ENCODE peak calls at places on chromosomes 1 and 21, in four cellular contexts. I, G, Q and U are unnamed samples.

GRCh38 chr1:75632350-75632949 is 21.5 kb upstream of the SLC44A5 start:
- DNase-seq in I (no peak), G (no peak), Q (no peak), U (peak; percentile 27)

GRCh38 chr1:242467556-242468145 is 56.8 kb downstream of the PLD5 start:
- DNase-seq in I (peak; percentile 9), G (no peak), Q (peak; percentile 69), U (peak; percentile 46)

GRCh38 chr1:165678509-165678908 is 19.9 kb downstream of the ALDH9A1 start:
- DNase-seq in I (no peak), G (no peak), Q (no peak), U (no peak)

GRCh38 chr1:76881726-76882125 is 14.4 kb downstream of the ST6GALNAC5 start:
- DNase-seq in I (no peak), G (no peak), Q (no peak), U (no peak)

GRCh38 chr1:236759252-236759859 is 35.7 kb upstream of the MTR start:
- DNase-seq in I (peak; percentile 8), G (no peak), Q (no peak), U (peak; percentile 50)

GRCh38 chr1:31227891-31228290 is 11.8 kb downstream of the NKAIN1 start:
- DNase-seq in I (no peak), G (no peak), Q (no peak), U (no peak)

GRCh38 chr1:44543064-44543815 is 131.0 kb downstream of the TMEM53 start:
- DNase-seq in I (no peak), G (no peak), Q (no peak), U (no peak)

GRCh38 chr21:29245104-29245643 is 53.5 kb upstream of the BACH1 start:
- DNase-seq in I (no peak), G (no peak), Q (no peak), U (no peak)

GRCh38 chr1:2236695-2237677 is 8.9 kb downstream of the SKI start:
- DNase-seq in I (no peak), G (peak; percentile 58), Q (no peak), U (no peak)

GRCh38 chr21:38849776-38850175 is 44.0 kb downstream of the ETS2 start:
- DNase-seq in I (no peak), G (no peak), Q (no peak), U (no peak)

GRCh38 chr1:18668051-18668450 is 37.4 kb downstream of the PAX7 start:
- DNase-seq in I (no peak), G (no peak), Q (no peak), U (no peak)

GRCh38 chr1:170461762-170462384 is 70.1 kb upstream of the GORAB start:
- DNase-seq in I (peak; percentile 68), G (no peak), Q (peak; percentile 49), U (no peak)

GRCh38 chr1:1250828-1251284 is 4.3 kb upstream of the C1QTNF12 start:
- DNase-seq in I (no peak), G (peak; percentile 43), Q (no peak), U (no peak)

GRCh38 chr1:237799762-237800474 is 90.8 kb downstream of the ZP4 start:
- DNase-seq in I (no peak), G (no peak), Q (no peak), U (peak; percentile 64)

GRCh38 chr1:121516279-121516967 is 331.6 kb downstream of the SRGAP2C start:
- DNase-seq in I (no peak), G (no peak), Q (no peak), U (no peak)

GRCh38 chr1:17438176-17438976 is 1.1 kb downstream of the RCC2 start:
- DNase-seq in I (peak; percentile 42), G (peak; percentile 27), Q (peak; percentile 79), U (peak; percentile 61)

GRCh38 chr1:172340520-172340919 is 80.0 kb upstream of the C1orf105 start:
- DNase-seq in I (no peak), G (no peak), Q (no peak), U (no peak)

GRCh38 chr1:192889082-192889481 is 80.2 kb downstream of the RGS2 start:
- DNase-seq in I (no peak), G (no peak), Q (no peak), U (no peak)

GRCh38 chr1:180505732-180506335 is 3.5 kb upstream of the ACBD6 start:
- DNase-seq in I (no peak), G (no peak), Q (no peak), U (no peak)

GRCh38 chr1:10657080-10657847 is 139.2 kb downstream of the CASZ1 start:
- DNase-seq in I (no peak), G (no peak), Q (no peak), U (no peak)